ENCODE peak calls at places on chromosomes 1 and 21, in seven cellular contexts. J is ascending aorta; N is CD8-positive, alpha-beta T cell; O is body of pancreas; Q is adrenal gland; K is neural progenitor cell; M is heart right ventricle. T is an unnamed sample.

GRCh38 chr1:17684810-17685209 is 70.3 kb upstream of the ACTL8 start:
- DNase-seq in J (no peak), N (no peak), O (no peak), Q (no peak), K (peak; percentile 87), M (no peak), T (no peak)

GRCh38 chr21:44761011-44761729 is 40.5 kb downstream of the UBE2G2 start:
- DNase-seq in J (peak; percentile 38), N (peak; percentile 18), O (no peak), Q (no peak), K (peak; percentile 53), M (no peak), T (no peak)

GRCh38 chr1:204730826-204731459 is 45.4 kb upstream of the LRRN2 start:
- DNase-seq in J (no peak), N (no peak), O (no peak), Q (no peak), K (no peak), M (no peak), T (no peak)

GRCh38 chr1:16631248-16632043 is 18.1 kb upstream of the NBPF1 start:
- DNase-seq in J (peak; percentile 82), N (peak; percentile 9), O (peak; percentile 3), Q (peak; percentile 43), K (no peak), M (no peak), T (peak; percentile 57)

GRCh38 chr1:47792786-47793185 is 204.4 kb downstream of the TRABD2B start:
- DNase-seq in J (no peak), N (no peak), O (no peak), Q (no peak), K (no peak), M (no peak), T (no peak)

GRCh38 chr1:159826436-159827101 is at the start of gene SLAMF8:
- DNase-seq in J (peak; percentile 70), N (peak; percentile 41), O (peak; percentile 65), Q (no peak), K (no peak), M (peak; percentile 16), T (peak; percentile 23)

GRCh38 chr1:227945891-227946623 is 1.7 kb downstream of the WNT9A start:
- DNase-seq in J (peak; percentile 77), N (no peak), O (peak; percentile 93), Q (peak; percentile 91), K (no peak), M (peak; percentile 51), T (peak; percentile 94)

GRCh38 chr1:171800342-171800741 is 18.9 kb downstream of the METTL13 start:
- DNase-seq in J (no peak), N (no peak), O (no peak), Q (no peak), K (no peak), M (no peak), T (no peak)

GRCh38 chr1:22506130-22506692 is 54.6 kb downstream of the ZBTB40 start:
- DNase-seq in J (no peak), N (no peak), O (peak; percentile 21), Q (no peak), K (no peak), M (no peak), T (no peak)

GRCh38 chr1:49225464-49225863 is 448.8 kb upstream of the BEND5 start:
- DNase-seq in J (no peak), N (no peak), O (peak; percentile 40), Q (no peak), K (no peak), M (no peak), T (no peak)

GRCh38 chr21:26811031-26811430 is 34.2 kb downstream of the ADAMTS1 start:
- DNase-seq in J (no peak), N (no peak), O (no peak), Q (no peak), K (no peak), M (no peak), T (no peak)

GRCh38 chr21:32083175-32083574 is 195.7 kb downstream of the MIS18A start:
- DNase-seq in J (no peak), N (no peak), O (no peak), Q (no peak), K (no peak), M (no peak), T (no peak)

GRCh38 chr1:2306151-2306978 is 78.2 kb downstream of the SKI start:
- DNase-seq in J (no peak), N (no peak), O (no peak), Q (no peak), K (no peak), M (no peak), T (no peak)

DNA sequence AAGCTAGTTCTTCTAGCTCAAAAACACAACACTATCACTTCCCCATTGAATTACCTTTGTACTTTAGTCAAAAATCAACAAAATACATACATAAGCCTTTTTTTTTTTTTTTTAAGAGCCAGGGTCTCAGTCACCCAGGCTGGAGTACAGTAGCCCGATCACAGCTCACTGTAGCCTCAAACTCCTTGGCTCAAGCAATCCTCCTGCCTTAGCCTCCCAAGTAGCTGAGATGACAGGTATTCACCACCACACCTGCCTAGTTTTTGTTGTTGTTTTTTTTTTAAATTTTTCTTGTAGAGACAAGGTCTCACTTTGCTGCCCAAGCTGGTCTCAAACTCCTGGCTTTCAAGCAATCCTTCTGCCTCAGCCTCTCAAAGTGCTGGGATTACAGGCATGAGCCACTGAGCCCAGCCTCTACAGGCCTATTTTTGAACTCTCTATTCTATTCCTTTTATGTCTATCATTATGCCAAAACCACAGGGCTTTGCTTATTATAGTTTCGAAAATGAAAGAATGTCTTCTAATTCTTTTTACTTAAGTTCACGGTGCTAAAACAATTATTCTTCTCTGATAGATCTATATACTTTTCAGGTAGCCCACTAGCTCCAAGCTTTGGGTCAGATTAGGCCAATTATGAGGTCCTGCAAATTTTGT is 29.6 kb downstream of the GPBP1L1 start:
- DNase-seq in J (no peak), N (no peak), O (no peak), Q (no peak), K (no peak), M (no peak), T (no peak)
- H3K36me3 ChIP-seq in J (peaks cover 72% of the 10 kb centered on the region), N (peaks cover 58% of the 10 kb centered on the region), O (peaks cover 47% of the 10 kb centered on the region), Q (no peaks in the 10 kb centered on the region), K (peaks cover 61% of the 10 kb centered on the region), M (peaks cover 93% of the 10 kb centered on the region), T (peaks cover 89% of the 10 kb centered on the region)

GRCh38 chr1:29912413-29912812 is 676.1 kb downstream of the PTPRU start:
- DNase-seq in J (no peak), N (no peak), O (no peak), Q (peak; percentile 30), K (no peak), M (no peak), T (no peak)
- TF ChIP-seq CTCF in J (no peak), N (no peak), O (no peak), Q (peak; percentile 41), K (no peak), M (peak; percentile 27), T (no peak)

GRCh38 chr1:93448292-93448982 is 519 bp downstream of the FNBP1L start:
- DNase-seq in J (no peak), N (no peak), O (peak; percentile 49), Q (peak; percentile 62), K (peak; percentile 90), M (peak; percentile 65), T (peak; percentile 72)
- H3K27ac ChIP-seq in J (peak overlapping the region; percentile 59), N (no peak overlapping the region), O (peak overlapping the region; percentile 79), Q (peak overlapping the region; percentile 66), K (peak overlapping the region; percentile 96), M (peak overlapping the region; percentile 91), T (peak overlapping the region; percentile 87)

GRCh38 chr1:70220517-70221240 is 501 bp upstream of the SRSF11 start:
- DNase-seq in J (no peak), N (no peak), O (no peak), Q (no peak), K (no peak), M (no peak), T (no peak)

GRCh38 chr1:70220015-70220414 is 1.2 kb upstream of the SRSF11 start:
- DNase-seq in J (no peak), N (no peak), O (no peak), Q (no peak), K (no peak), M (no peak), T (no peak)

GRCh38 chr1:70224954-70225353 is 3.8 kb downstream of the SRSF11 start:
- DNase-seq in J (no peak), N (no peak), O (no peak), Q (no peak), K (no peak), M (no peak), T (no peak)

GRCh38 chr1:70221241-70222077 is at the start of gene SRSF11:
- DNase-seq in J (peak; percentile 97), N (peak; percentile 98), O (peak; percentile 96), Q (peak; percentile 98), K (peak; percentile 96), M (peak; percentile 97), T (peak; percentile 98)

DNA sequence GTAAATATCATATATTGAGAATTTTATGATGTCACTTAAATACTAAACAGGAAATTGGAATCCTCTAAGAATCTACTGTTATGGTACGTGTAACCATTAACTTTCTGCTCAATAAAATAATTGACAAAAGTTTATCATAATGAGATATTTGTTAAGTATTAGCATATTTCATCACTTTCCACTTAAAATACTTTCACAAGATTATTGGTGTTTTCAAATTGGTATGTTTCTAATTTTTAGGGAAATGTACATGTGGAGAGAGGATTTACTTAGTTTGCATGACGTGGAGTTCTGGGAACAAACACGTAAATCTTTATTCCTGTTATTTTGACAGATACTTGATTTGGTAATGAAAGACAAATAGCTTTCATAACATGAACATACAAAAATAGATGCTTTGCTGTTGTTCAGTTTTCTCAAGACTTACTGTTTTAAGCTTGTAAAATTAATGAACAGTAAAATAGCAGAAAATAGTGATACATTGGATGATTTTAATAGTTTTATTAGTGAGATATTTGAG is 1.6 kb downstream of the SRSF11 start:
- DNase-seq in J (no peak), N (no peak), O (no peak), Q (no peak), K (no peak), M (no peak), T (no peak)
- H3K36me3 ChIP-seq in J (no peaks in the 10 kb centered on the region), N (peaks cover 17% of the 10 kb centered on the region), O (no peaks in the 10 kb centered on the region), Q (no peaks in the 10 kb centered on the region), K (peaks cover 17% of the 10 kb centered on the region), M (peaks cover 29% of the 10 kb centered on the region), T (no peaks in the 10 kb centered on the region)

DNA sequence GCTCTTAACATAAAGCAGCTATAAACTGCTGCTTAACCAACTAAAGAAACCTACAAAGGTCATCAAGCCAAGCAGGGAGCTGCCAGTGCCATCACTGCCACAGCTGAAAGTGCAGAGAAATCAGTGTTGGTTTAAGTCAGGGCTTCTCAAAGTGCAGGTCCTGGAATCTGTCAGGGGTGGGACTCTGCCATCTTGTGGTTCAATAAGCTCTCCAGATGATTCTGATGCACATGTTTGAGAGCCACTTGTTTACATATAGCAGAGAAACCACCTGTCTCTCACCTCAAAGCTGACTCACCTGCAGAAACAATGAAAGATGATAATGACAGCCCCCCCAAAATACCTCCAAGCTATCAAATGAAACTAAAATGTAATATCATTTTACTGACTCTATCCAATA is 49.3 kb downstream of the SH3GLB1 start:
- DNase-seq in J (no peak), N (no peak), O (no peak), Q (no peak), K (peak; percentile 13), M (no peak), T (no peak)
- TF ChIP-seq CTCF in J (no peak), N (no peak), O (no peak), Q (no peak), K (peak; percentile 18), M (no peak), T (peak; percentile 13)

DNA sequence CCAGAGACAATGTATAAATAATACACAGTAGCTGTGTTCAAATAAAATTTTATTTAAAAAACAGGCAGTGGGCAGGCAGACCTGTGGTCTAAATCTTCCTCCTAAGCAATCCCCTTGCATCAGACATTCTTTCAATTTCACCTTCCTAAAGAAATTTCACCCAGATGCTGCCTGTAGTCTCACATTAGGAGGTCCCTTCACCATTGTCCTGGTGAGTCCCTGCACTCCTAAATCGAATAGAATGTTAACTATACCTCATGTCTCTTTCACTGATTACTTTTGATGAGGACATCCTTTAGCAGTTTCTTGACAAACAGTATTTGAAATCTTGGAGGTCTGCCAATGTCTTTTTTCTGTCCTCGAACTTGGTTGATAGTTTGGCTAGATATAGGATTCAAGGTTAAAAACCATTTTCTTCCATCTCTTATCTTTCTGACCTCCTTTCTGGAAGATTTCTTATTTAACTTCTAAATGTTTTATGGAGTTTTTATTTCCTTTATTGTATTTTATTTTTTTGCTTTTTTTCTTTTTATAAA is 77.5 kb downstream of the LPGAT1 start:
- DNase-seq in J (no peak), N (no peak), O (no peak), Q (no peak), K (no peak), M (no peak), T (no peak)
- H3K27ac ChIP-seq in J (no peak overlapping the region), N (no peak overlapping the region), O (no peak overlapping the region), Q (no peak overlapping the region), K (no peak overlapping the region), M (no peak overlapping the region), T (no peak overlapping the region)

T was measured in psoas muscle.